ENCODE peak calls at places on chromosomes 7 and 10, in six cellular contexts. Y, N, Z, J, U and V are unnamed samples.

GRCh38 chr10:767211-767610 is 77.7 kb upstream of the DIP2C start:
- DNase-seq in U (no peak), Z (peak; percentile 45), Y (no peak), J (no peak), N (no peak), V (no peak)

GRCh38 chr7:7970620-7971307 is 2.2 kb downstream of the GLCCI1 start:
- DNase-seq in N (no peak), Y (peak; percentile 7), J (no peak), U (no peak), Z (no peak), V (no peak)

GRCh38 chr10:12846718-12847117 is 154.8 kb downstream of the CCDC3 start:
- DNase-seq in J (no peak), U (no peak), Z (no peak), N (no peak), Y (no peak), V (no peak)

GRCh38 chr7:133298080-133298479 is 45.2 kb downstream of the EXOC4 start:
- DNase-seq in J (no peak), N (no peak), Z (no peak), Y (no peak), U (no peak), V (no peak)

GRCh38 chr7:100804681-100805431 is 22.5 kb downstream of the EPHB4 start:
- DNase-seq in J (no peak), Y (no peak), N (no peak), U (no peak), Z (no peak), V (no peak)

GRCh38 chr10:13587367-13587766 is 602 bp downstream of the PRPF18 start:
- DNase-seq in Z (peak; percentile 10), U (no peak), J (no peak), Y (peak; percentile 6), N (no peak), V (no peak)

GRCh38 chr7:43249808-43250145 is 137.3 kb downstream of the HECW1 start:
- DNase-seq in U (no peak), Y (no peak), J (no peak), N (no peak), Z (no peak), V (no peak)

GRCh38 chr7:144827581-144828139 is 8.2 kb downstream of the TPK1 start:
- DNase-seq in Y (peak; percentile 7), U (no peak), N (no peak), J (no peak), Z (peak; percentile 14), V (no peak)

GRCh38 chr10:24519950-24520349 is 203.7 kb downstream of the ARHGAP21 start:
- DNase-seq in Y (peak; percentile 10), U (no peak), N (no peak), Z (peak; percentile 41), J (no peak), V (peak; percentile 11)

GRCh38 chr10:78844956-78845355 is 223.8 kb upstream of the ZMIZ1 start:
- DNase-seq in U (no peak), N (no peak), Z (no peak), J (no peak), Y (no peak), V (no peak)

GRCh38 chr7:70647801-70648491 is 484.0 kb upstream of the GALNT17 start:
- DNase-seq in J (no peak), Y (no peak), U (peak; percentile 84), Z (peak; percentile 7), N (no peak), V (peak; percentile 53)

GRCh38 chr10:51001587-51001986 is 72.7 kb upstream of the PRKG1 start:
- DNase-seq in J (no peak), N (no peak), U (no peak), Z (no peak), Y (peak; percentile 51), V (no peak)

GRCh38 chr10:97186911-97187310 is 1.2 kb upstream of the SLIT1 start:
- DNase-seq in U (no peak), N (no peak), Z (no peak), J (no peak), Y (no peak), V (no peak)

GRCh38 chr7:29196971-29197370 is 2.4 kb downstream of the CHN2 start:
- DNase-seq in N (no peak), U (no peak), Y (no peak), Z (no peak), J (no peak), V (no peak)

GRCh38 chr7:1040790-1041189 is 3.6 kb upstream of the GPR146 start:
- DNase-seq in N (no peak), Z (no peak), U (no peak), J (no peak), Y (peak; percentile 72), V (no peak)

GRCh38 chr10:126218778-126219649 is 169.3 kb downstream of the ADAM12 start:
- DNase-seq in J (no peak), Y (no peak), U (no peak), N (no peak), Z (no peak), V (no peak)

GRCh38 chr10:111211756-111212155 is 134.9 kb downstream of the ADRA2A start:
- DNase-seq in Y (no peak), U (no peak), J (no peak), Z (no peak), N (no peak), V (no peak)

GRCh38 chr10:88932539-88933256 is 19.9 kb downstream of the ACTA2 start:
- DNase-seq in J (peak; percentile 61), Z (peak; percentile 78), U (peak; percentile 77), N (no peak), Y (peak; percentile 84), V (no peak)

GRCh38 chr10:91575044-91575610 is 57.7 kb downstream of the PPP1R3C start:
- DNase-seq in Y (peak; percentile 15), U (no peak), N (no peak), Z (no peak), J (no peak), V (no peak)

GRCh38 chr7:6251653-6252052 is 20.8 kb downstream of the CYTH3 start:
- DNase-seq in N (no peak), Z (no peak), U (no peak), J (no peak), Y (no peak), V (no peak)

GRCh38 chr7:157966490-157966889 is 621.1 kb downstream of the PTPRN2 start:
- DNase-seq in Z (no peak), J (no peak), N (no peak), Y (no peak), U (no peak), V (no peak)
- H3K9me3 ChIP-seq in Z (no peaks in the 10 kb centered on the region), J (no peaks in the 10 kb centered on the region), N (peaks cover 9% of the 10 kb centered on the region), Y (no peaks in the 10 kb centered on the region), U (no peaks in the 10 kb centered on the region), V (no peaks in the 10 kb centered on the region)

DNA sequence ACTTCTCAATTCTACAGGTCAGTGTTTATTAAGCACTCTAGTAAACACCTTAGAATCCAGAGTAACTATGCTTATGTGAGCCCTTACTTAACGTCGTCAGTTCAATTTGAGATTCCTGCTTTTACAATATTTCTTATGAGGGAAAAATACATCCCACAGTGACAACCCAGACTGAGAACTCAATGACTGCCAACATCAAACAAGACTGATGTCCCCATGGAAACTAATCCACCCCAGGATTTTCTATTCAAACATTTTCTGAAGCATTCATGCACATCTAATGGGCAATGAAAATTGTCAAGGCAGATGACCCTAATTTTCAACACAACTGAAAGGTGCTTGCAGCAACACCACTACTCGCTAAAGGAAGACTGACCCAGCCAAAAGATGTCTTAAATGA is 67.0 kb downstream of the ATE1 start:
- DNase-seq in N (no peak), U (no peak), Y (peak; percentile 44), J (no peak), Z (no peak), V (no peak)
- H3K9me3 ChIP-seq in N (no peaks in the 10 kb centered on the region), U (no peaks in the 10 kb centered on the region), Y (no peaks in the 10 kb centered on the region), J (no peaks in the 10 kb centered on the region), Z (no peaks in the 10 kb centered on the region), V (no peaks in the 10 kb centered on the region)

DNA sequence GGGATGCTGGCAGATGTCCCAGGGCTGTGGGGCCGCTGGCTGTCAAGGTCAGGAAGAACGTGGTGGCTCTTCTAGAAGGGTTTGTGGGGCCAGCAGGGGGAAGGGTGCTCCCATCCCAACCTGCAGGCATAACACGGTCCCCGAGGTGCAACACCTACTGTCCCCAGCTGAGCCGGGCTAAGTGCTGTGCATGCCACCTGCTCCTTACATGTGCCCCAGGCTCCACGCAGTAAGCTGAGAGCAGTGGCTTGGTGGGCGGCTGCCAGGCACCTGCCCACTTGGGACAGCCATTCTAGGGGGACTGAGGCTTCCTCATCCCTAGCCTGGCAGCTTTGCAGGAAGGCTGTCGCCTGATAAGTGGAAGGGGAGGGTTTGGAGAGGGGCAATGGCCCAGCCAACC is 14.2 kb upstream of the ZNF735 start:
- DNase-seq in Z (no peak), J (no peak), N (no peak), Y (no peak), U (no peak), V (no peak)
- H3K9me3 ChIP-seq in Z (no peaks in the 10 kb centered on the region), J (no peaks in the 10 kb centered on the region), N (peaks cover 19% of the 10 kb centered on the region), Y (peaks cover 9% of the 10 kb centered on the region), U (peaks cover 4% of the 10 kb centered on the region), V (peaks cover 2% of the 10 kb centered on the region)

GRCh38 chr7:158072889-158073730 is 514.5 kb downstream of the PTPRN2 start:
- DNase-seq in N (no peak), J (no peak), U (peak; percentile 37), Y (no peak), Z (no peak), V (no peak)

GRCh38 chr7:158074896-158075632 is 512.6 kb downstream of the PTPRN2 start:
- DNase-seq in N (no peak), Z (no peak), J (no peak), U (no peak), Y (no peak), V (no peak)

GRCh38 chr7:158076215-158076614 is 511.4 kb downstream of the PTPRN2 start:
- DNase-seq in J (no peak), U (no peak), N (no peak), Z (no peak), Y (no peak), V (no peak)

GRCh38 chr7:158075633-158076001 is 512.0 kb downstream of the PTPRN2 start:
- DNase-seq in Y (no peak), N (no peak), J (no peak), Z (no peak), U (no peak), V (no peak)

GRCh38 chr7:158073845-158074840 is 513.5 kb downstream of the PTPRN2 start:
- DNase-seq in J (no peak), Z (no peak), Y (no peak), N (no peak), U (peak; percentile 22), V (no peak)
- H3K9me3 ChIP-seq in J (no peaks in the 10 kb centered on the region), Z (no peaks in the 10 kb centered on the region), Y (no peaks in the 10 kb centered on the region), N (no peaks in the 10 kb centered on the region), U (no peaks in the 10 kb centered on the region), V (no peaks in the 10 kb centered on the region)

GRCh38 chr10:130719447-130719752 is 583.2 kb downstream of the GLRX3 start:
- DNase-seq in J (no peak), U (no peak), Z (no peak), Y (no peak), N (no peak), V (no peak)
- H3K9me3 ChIP-seq in J (no peaks in the 10 kb centered on the region), U (no peaks in the 10 kb centered on the region), Z (no peaks in the 10 kb centered on the region), Y (no peaks in the 10 kb centered on the region), N (no peaks in the 10 kb centered on the region), V (no peaks in the 10 kb centered on the region)

DNA sequence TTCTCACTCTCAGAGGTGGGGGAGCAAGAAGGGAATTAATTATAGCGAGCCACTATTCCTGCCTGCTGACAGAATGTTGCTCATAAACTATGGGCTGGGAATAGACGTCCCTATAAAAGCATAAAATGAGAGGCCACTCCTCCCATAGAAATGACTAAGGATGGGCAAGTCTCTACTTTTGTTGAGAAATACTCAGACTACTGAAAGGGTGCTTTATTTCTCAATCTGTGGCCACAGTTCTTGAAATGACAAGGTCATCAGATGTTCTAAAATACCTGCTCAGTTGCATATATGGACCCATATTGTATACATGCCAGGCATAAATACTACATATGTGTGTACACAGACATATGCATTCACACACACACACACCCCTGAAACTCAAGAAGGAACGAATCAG is 691.4 kb upstream of the SORCS1 start:
- DNase-seq in N (no peak), U (no peak), Z (no peak), Y (no peak), J (no peak), V (no peak)
- H3K9me3 ChIP-seq in N (peaks cover 12% of the 10 kb centered on the region), U (no peaks in the 10 kb centered on the region), Z (no peaks in the 10 kb centered on the region), Y (peaks cover 4% of the 10 kb centered on the region), J (peaks cover 3% of the 10 kb centered on the region), V (no peaks in the 10 kb centered on the region)

GRCh38 chr7:112790651-112790973 is 419 bp upstream of the TMEM168 start:
- DNase-seq in Y (no peak), J (no peak), Z (no peak), U (no peak), N (no peak), V (no peak)
- H3K9me3 ChIP-seq in Y (no peaks in the 10 kb centered on the region), J (no peaks in the 10 kb centered on the region), Z (no peaks in the 10 kb centered on the region), U (no peaks in the 10 kb centered on the region), N (no peaks in the 10 kb centered on the region), V (no peaks in the 10 kb centered on the region)